ENCODE peak calls at places on chromosomes 12 and 14, in ten cellular contexts. Q, M, G, U, F, A, D, E, X and L are unnamed samples.

GRCh38 chr14:30355431-30355913 is 203.5 kb upstream of the G2E3 start:
- DNase-seq in Q (no peak), M (no peak), G (no peak), U (peak), F (peak), A (peak), D (no peak), E (no peak), X (no peak), L (no peak)

GRCh38 chr12:124938606-124939427 is 24.4 kb upstream of the UBC start:
- DNase-seq in Q (peak), M (no peak), G (peak), U (peak), F (peak), A (peak), D (peak), E (no peak), X (peak), L (peak)

GRCh38 chr14:99548285-99548684 is 55.7 kb downstream of the CCDC85C start:
- DNase-seq in Q (no peak), M (no peak), G (no peak), U (no peak), F (no peak), A (no peak), D (no peak), E (no peak), X (no peak), L (no peak)

GRCh38 chr12:67981236-67982164 is 7.7 kb upstream of the IFNG-AS1 start:
- DNase-seq in Q (no peak), M (no peak), G (peak), U (no peak), F (no peak), A (peak), D (no peak), E (no peak), X (no peak), L (no peak)

GRCh38 chr14:94113073-94113472 is 2.5 kb downstream of the IFI27 start:
- DNase-seq in Q (no peak), M (no peak), G (no peak), U (peak), F (no peak), A (no peak), D (no peak), E (no peak), X (no peak), L (no peak)

GRCh38 chr12:59404109-59404650 is 191.6 kb upstream of the SLC16A7 start:
- DNase-seq in Q (no peak), M (no peak), G (no peak), U (no peak), F (no peak), A (no peak), D (no peak), E (no peak), X (no peak), L (no peak)

GRCh38 chr12:103833891-103834290 is 7.1 kb downstream of the NT5DC3 start:
- DNase-seq in Q (no peak), M (no peak), G (no peak), U (peak), F (no peak), A (no peak), D (no peak), E (no peak), X (no peak), L (no peak)

GRCh38 chr14:34237098-34237497 is 224.9 kb downstream of the SPTSSA start:
- DNase-seq in Q (no peak), M (no peak), G (no peak), U (no peak), F (no peak), A (no peak), D (no peak), E (no peak), X (no peak), L (no peak)

GRCh38 chr14:35215110-35215872 is 76.9 kb upstream of the PSMA6 start:
- DNase-seq in Q (no peak), M (no peak), G (peak), U (no peak), F (no peak), A (peak), D (no peak), E (no peak), X (no peak), L (peak)

GRCh38 chr14:67650694-67651093 is 23.7 kb downstream of the VTI1B start:
- DNase-seq in Q (no peak), M (no peak), G (peak), U (no peak), F (no peak), A (peak), D (no peak), E (no peak), X (no peak), L (no peak)

GRCh38 chr14:39666386-39666785 is 234.2 kb upstream of the FBXO33 start:
- DNase-seq in Q (no peak), M (no peak), G (peak), U (no peak), F (no peak), A (peak), D (no peak), E (no peak), X (no peak), L (no peak)

GRCh38 chr14:66662374-66662773 is 154.4 kb downstream of the GPHN start:
- DNase-seq in Q (peak), M (no peak), G (no peak), U (peak), F (no peak), A (no peak), D (no peak), E (no peak), X (no peak), L (no peak)

GRCh38 chr12:75863475-75863874 is 168.1 kb downstream of the PHLDA1 start:
- DNase-seq in Q (no peak), M (no peak), G (peak), U (no peak), F (no peak), A (peak), D (no peak), E (no peak), X (no peak), L (no peak)

GRCh38 chr14:55927059-55927458 is 191.2 kb upstream of the PELI2 start:
- DNase-seq in Q (no peak), M (no peak), G (no peak), U (no peak), F (no peak), A (no peak), D (no peak), E (no peak), X (no peak), L (no peak)

GRCh38 chr14:103204852-103205540 is 81.7 kb downstream of the TNFAIP2 start:
- DNase-seq in Q (no peak), M (no peak), G (no peak), U (no peak), F (no peak), A (peak), D (no peak), E (no peak), X (no peak), L (no peak)

GRCh38 chr12:25500651-25501050 is 52.4 kb downstream of the LMNTD1 start:
- DNase-seq in Q (no peak), M (no peak), G (no peak), U (no peak), F (no peak), A (peak), D (no peak), E (no peak), X (no peak), L (no peak)

GRCh38 chr12:10364839-10365681 is 24.8 kb downstream of the KLRK1 start:
- DNase-seq in Q (peak), M (no peak), G (peak), U (peak), F (peak), A (peak), D (peak), E (no peak), X (peak), L (peak)

GRCh38 chr12:132674561-132674960 is 12.6 kb downstream of the POLE start:
- DNase-seq in Q (no peak), M (no peak), G (no peak), U (no peak), F (no peak), A (no peak), D (no peak), E (no peak), X (no peak), L (no peak)

GRCh38 chr12:52618216-52618615 is at the start of gene KRT73:
- DNase-seq in Q (no peak), M (no peak), G (no peak), U (no peak), F (no peak), A (no peak), D (no peak), E (no peak), X (no peak), L (no peak)

GRCh38 chr12:118773956-118774723 is 207.2 kb upstream of the SRRM4 start:
- DNase-seq in Q (peak), M (no peak), G (no peak), U (peak), F (no peak), A (no peak), D (no peak), E (no peak), X (no peak), L (no peak)

GRCh38 chr12:24500466-24501232 is 448.3 kb downstream of the BCAT1 start:
- DNase-seq in Q (no peak), M (no peak), G (no peak), U (no peak), F (no peak), A (peak), D (no peak), E (no peak), X (no peak), L (no peak)